ENCODE peak calls at places on chromosomes 16 and 17, in four cellular contexts. N, F, J and X are unnamed samples.

GRCh38 chr17:22286337-22287041 is 594.2 kb downstream of the KCNJ18 start:
- DNase-seq in N (no peak), F (no peak), J (no peak), X (no peak)

GRCh38 chr16:67987460-67988160 is 7.3 kb upstream of the DPEP3 start:
- DNase-seq in N (no peak), F (no peak), J (peak; percentile 56), X (no peak)

GRCh38 chr17:82241926-82242697 is 13.3 kb downstream of the SLC16A3 start:
- DNase-seq in N (peak; percentile 57), F (no peak), J (no peak), X (peak; percentile 47)

GRCh38 chr17:57651451-57651850 is 93.6 kb downstream of the CCDC182 start:
- DNase-seq in N (no peak), F (no peak), J (no peak), X (no peak)

GRCh38 chr17:45293413-45294211 is 23.2 kb downstream of the MAP3K14 start:
- DNase-seq in N (peak; percentile 63), F (peak; percentile 65), J (peak; percentile 95), X (peak; percentile 95)

GRCh38 chr16:56606688-56607618 is 1.4 kb upstream of the MT2A start:
- DNase-seq in N (no peak), F (peak; percentile 86), J (peak; percentile 98), X (no peak)

GRCh38 chr17:13601776-13602551 is at the start of gene HS3ST3A1:
- DNase-seq in N (no peak), F (peak; percentile 47), J (peak; percentile 81), X (no peak)

GRCh38 chr16:29675811-29676643 is 3.0 kb upstream of the QPRT start:
- DNase-seq in N (peak; percentile 76), F (no peak), J (peak; percentile 52), X (no peak)

GRCh38 chr17:15398291-15398690 is 56.9 kb upstream of the TEKT3 start:
- DNase-seq in N (peak; percentile 7), F (no peak), J (peak; percentile 84), X (no peak)

GRCh38 chr17:4986403-4986802 is 1.1 kb downstream of the CAMTA2 start:
- DNase-seq in N (no peak), F (no peak), J (peak; percentile 55), X (no peak)

GRCh38 chr17:7021993-7022778 is 664 bp upstream of the BCL6B start:
- DNase-seq in N (peak; percentile 45), F (peak; percentile 14), J (peak; percentile 66), X (no peak)

GRCh38 chr17:76369804-76370203 is 14.6 kb upstream of the SPHK1 start:
- DNase-seq in N (no peak), F (no peak), J (no peak), X (no peak)

GRCh38 chr17:17075037-17075755 is 32.9 kb downstream of the MPRIP start:
- DNase-seq in N (no peak), F (no peak), J (peak; percentile 71), X (peak; percentile 21)

GRCh38 chr16:72094266-72094610 is 591 bp downstream of the DHX38 start:
- DNase-seq in N (no peak), F (no peak), J (no peak), X (no peak)

GRCh38 chr17:20852541-20853370 is 190.1 kb downstream of the USP22 start:
- DNase-seq in N (peak; percentile 31), F (no peak), J (peak; percentile 5), X (no peak)

GRCh38 chr17:76382305-76382802 is 2.1 kb upstream of the SPHK1 start:
- DNase-seq in N (peak; percentile 8), F (peak; percentile 15), J (peak; percentile 73), X (no peak)

GRCh38 chr17:4175921-4176802 is 33.2 kb downstream of the CYB5D2 start:
- DNase-seq in N (no peak), F (peak; percentile 25), J (peak; percentile 84), X (no peak)

GRCh38 chr17:36742267-36743000 is 141.1 kb downstream of the MRM1 start:
- DNase-seq in N (no peak), F (no peak), J (no peak), X (no peak)

GRCh38 chr17:60139438-60140285 is 10.1 kb upstream of the CA4 start:
- DNase-seq in N (peak; percentile 51), F (peak; percentile 19), J (peak; percentile 69), X (peak; percentile 52)

GRCh38 chr16:12390074-12390473 is 413.5 kb downstream of the SNX29 start:
- DNase-seq in N (no peak), F (no peak), J (no peak), X (no peak)

GRCh38 chr16:85416267-85417109 is 196.6 kb upstream of the GSE1 start:
- DNase-seq in N (peak; percentile 82), F (no peak), J (peak; percentile 43), X (peak; percentile 70)

GRCh38 chr16:1696863-1697262 is 9.1 kb upstream of the MAPK8IP3 start:
- DNase-seq in N (no peak), F (no peak), J (peak; percentile 38), X (no peak)

GRCh38 chr17:9669551-9670008 is 24.3 kb downstream of the USP43 start:
- DNase-seq in N (no peak), F (no peak), J (no peak), X (no peak)

GRCh38 chr16:25135239-25135878 is 23.8 kb downstream of the LCMT1 start:
- DNase-seq in N (no peak), F (peak; percentile 18), J (peak; percentile 67), X (no peak)

GRCh38 chr17:36152639-36153120 is 23.8 kb downstream of the TBC1D3B start:
- DNase-seq in N (no peak), F (no peak), J (peak; percentile 15), X (no peak)

GRCh38 chr16:59905628-59906027 is 1171.5 kb upstream of the GOT2 start:
- DNase-seq in N (no peak), F (no peak), J (peak; percentile 38), X (no peak)

GRCh38 chr16:2535644-2536021 is 2.2 kb upstream of the PDPK1 start:
- DNase-seq in N (no peak), F (no peak), J (peak; percentile 74), X (peak; percentile 77)

GRCh38 chr16:3009568-3010390 is 2.9 kb upstream of the CLDN9 start:
- DNase-seq in N (no peak), F (no peak), J (no peak), X (no peak)